ENCODE peak calls at places on chromosomes 13 and 19, in four cellular contexts. One of them, this sample, is unnamed.

GRCh38 chr19:23401086-23401485 is 5.8 kb upstream of the ZNF91 start:
- DNase-seq in A549: no peak
- DNase-seq in AG04449: no peak
- DNase-seq in bronchial epithelial cell: no peak
- DNase-seq in this sample: no peak

GRCh38 chr13:99129050-99129449 is 71.6 kb upstream of the UBAC2 start:
- DNase-seq in bronchial epithelial cell: no peak
- DNase-seq in A549: no peak
- DNase-seq in AG04449: no peak
- DNase-seq in this sample: no peak

GRCh38 chr19:46025825-46026224 is 3.0 kb upstream of the PGLYRP1 start:
- DNase-seq in AG04449: no peak
- DNase-seq in A549: no peak
- DNase-seq in bronchial epithelial cell: no peak
- DNase-seq in this sample: no peak

GRCh38 chr13:95660981-95661581 is 15.9 kb upstream of the DNAJC3 start:
- DNase-seq in bronchial epithelial cell: peak; percentile 54
- DNase-seq in AG04449: no peak
- DNase-seq in A549: peak; percentile 42
- DNase-seq in this sample: no peak

GRCh38 chr19:6971366-6971765 is 49.9 kb downstream of the MBD3L2B start:
- DNase-seq in A549: no peak
- DNase-seq in AG04449: no peak
- DNase-seq in bronchial epithelial cell: peak; percentile 41
- DNase-seq in this sample: no peak

GRCh38 chr19:48255376-48256303 is at the start of gene CARD8:
- DNase-seq in A549: peak; percentile 93
- DNase-seq in bronchial epithelial cell: peak; percentile 77
- DNase-seq in AG04449: no peak
- DNase-seq in this sample: peak; percentile 76

GRCh38 chr13:97223711-97224461 is 1.8 kb downstream of the MBNL2 start:
- DNase-seq in A549: peak; percentile 53
- DNase-seq in AG04449: peak; percentile 84
- DNase-seq in bronchial epithelial cell: peak; percentile 83
- DNase-seq in this sample: peak; percentile 95

GRCh38 chr13:93455881-93456280 is 229.3 kb downstream of the GPC6 start:
- DNase-seq in AG04449: no peak
- DNase-seq in A549: no peak
- DNase-seq in bronchial epithelial cell: no peak
- DNase-seq in this sample: no peak

GRCh38 chr19:15666883-15667282 is 6.0 kb upstream of the CYP4F12 start:
- DNase-seq in bronchial epithelial cell: no peak
- DNase-seq in AG04449: no peak
- DNase-seq in A549: no peak
- DNase-seq in this sample: no peak

GRCh38 chr13:46278474-46278873 is 66.7 kb downstream of the LRRC63 start:
- DNase-seq in bronchial epithelial cell: no peak
- DNase-seq in A549: no peak
- DNase-seq in AG04449: no peak
- DNase-seq in this sample: no peak

GRCh38 chr19:17078920-17079709 is 3.5 kb downstream of the MYO9B start:
- DNase-seq in bronchial epithelial cell: no peak
- DNase-seq in A549: no peak
- DNase-seq in AG04449: no peak
- DNase-seq in this sample: no peak

GRCh38 chr19:44807652-44808462 is 1.0 kb upstream of the BCAM start:
- DNase-seq in AG04449: no peak
- DNase-seq in A549: peak; percentile 74
- DNase-seq in bronchial epithelial cell: peak; percentile 53
- DNase-seq in this sample: no peak

GRCh38 chr13:105573134-105573533 is 962.3 kb downstream of the EFNB2 start:
- DNase-seq in bronchial epithelial cell: peak; percentile 33
- DNase-seq in AG04449: no peak
- DNase-seq in A549: no peak
- DNase-seq in this sample: no peak

GRCh38 chr13:73058741-73059459 is at the start of gene KLF5:
- DNase-seq in bronchial epithelial cell: peak; percentile 94
- DNase-seq in AG04449: peak; percentile 44
- DNase-seq in A549: peak; percentile 97
- DNase-seq in this sample: peak; percentile 81

GRCh38 chr13:73058432-73058740 is 419 bp upstream of the KLF5 start:
- DNase-seq in AG04449: no peak
- DNase-seq in A549: no peak
- DNase-seq in bronchial epithelial cell: no peak
- DNase-seq in this sample: no peak

GRCh38 chr13:73061478-73062275 is 2.9 kb downstream of the KLF5 start:
- DNase-seq in A549: no peak
- DNase-seq in bronchial epithelial cell: peak; percentile 85
- DNase-seq in AG04449: no peak
- DNase-seq in this sample: no peak

GRCh38 chr13:73060251-73061160 is 1.7 kb downstream of the KLF5 start:
- DNase-seq in A549: no peak
- DNase-seq in bronchial epithelial cell: peak; percentile 77
- DNase-seq in AG04449: peak; percentile 17
- DNase-seq in this sample: peak; percentile 27

GRCh38 chr13:73059460-73060250 is 850 bp downstream of the KLF5 start:
- DNase-seq in bronchial epithelial cell: no peak
- DNase-seq in AG04449: no peak
- DNase-seq in A549: no peak
- DNase-seq in this sample: no peak
- TF ChIP-seq CTCF in bronchial epithelial cell: peak; percentile 17
- TF ChIP-seq CTCF in AG04449: peak; percentile 32
- TF ChIP-seq CTCF in A549: peak; percentile 21
- TF ChIP-seq CTCF in this sample: no peak

GRCh38 chr19:29662604-29663404 is 2.5 kb upstream of the PLEKHF1 start:
- DNase-seq in AG04449: peak; percentile 63
- DNase-seq in bronchial epithelial cell: peak; percentile 75
- DNase-seq in A549: peak; percentile 33
- DNase-seq in this sample: peak; percentile 86
- H3K4me3 ChIP-seq in AG04449: peak overlapping the region; percentile 34
- H3K4me3 ChIP-seq in bronchial epithelial cell: no peak overlapping the region
- H3K4me3 ChIP-seq in A549: no peak overlapping the region
- H3K4me3 ChIP-seq in this sample: no peak overlapping the region

GRCh38 chr19:42919757-42920079 is 2.0 kb upstream of the PSG6 start:
- DNase-seq in AG04449: no peak
- DNase-seq in A549: peak; percentile 41
- DNase-seq in bronchial epithelial cell: no peak
- DNase-seq in this sample: no peak
- TF ChIP-seq CTCF in AG04449: no peak
- TF ChIP-seq CTCF in A549: no peak
- TF ChIP-seq CTCF in bronchial epithelial cell: no peak
- TF ChIP-seq CTCF in this sample: no peak

GRCh38 chr13:22238269-22238668 is 567.4 kb downstream of the FGF9 start:
- DNase-seq in AG04449: no peak
- DNase-seq in bronchial epithelial cell: no peak
- DNase-seq in A549: no peak
- DNase-seq in this sample: no peak

GRCh38 chr13:22240716-22241115 is 569.8 kb downstream of the FGF9 start:
- DNase-seq in AG04449: no peak
- DNase-seq in bronchial epithelial cell: no peak
- DNase-seq in A549: no peak
- DNase-seq in this sample: no peak

GRCh38 chr13:22232186-22232585 is 561.3 kb downstream of the FGF9 start:
- DNase-seq in A549: no peak
- DNase-seq in bronchial epithelial cell: no peak
- DNase-seq in AG04449: no peak
- DNase-seq in this sample: no peak

GRCh38 chr13:22235950-22236290 is 565.0 kb downstream of the FGF9 start:
- DNase-seq in AG04449: no peak
- DNase-seq in bronchial epithelial cell: no peak
- DNase-seq in A549: no peak
- DNase-seq in this sample: no peak

GRCh38 chr13:22235285-22235949 is 564.5 kb downstream of the FGF9 start:
- DNase-seq in A549: no peak
- DNase-seq in bronchial epithelial cell: peak; percentile 12
- DNase-seq in AG04449: no peak
- DNase-seq in this sample: no peak
- H3K4me3 ChIP-seq in A549: no peak overlapping the region
- H3K4me3 ChIP-seq in bronchial epithelial cell: no peak overlapping the region
- H3K4me3 ChIP-seq in AG04449: no peak overlapping the region
- H3K4me3 ChIP-seq in this sample: no peak overlapping the region

GRCh38 chr13:31967155-31967554 is 64.4 kb upstream of the FRY start:
- DNase-seq in AG04449: no peak
- DNase-seq in A549: no peak
- DNase-seq in bronchial epithelial cell: no peak
- DNase-seq in this sample: no peak
- TF ChIP-seq CTCF in AG04449: no peak
- TF ChIP-seq CTCF in A549: no peak
- TF ChIP-seq CTCF in bronchial epithelial cell: no peak
- TF ChIP-seq CTCF in this sample: no peak

DNA sequence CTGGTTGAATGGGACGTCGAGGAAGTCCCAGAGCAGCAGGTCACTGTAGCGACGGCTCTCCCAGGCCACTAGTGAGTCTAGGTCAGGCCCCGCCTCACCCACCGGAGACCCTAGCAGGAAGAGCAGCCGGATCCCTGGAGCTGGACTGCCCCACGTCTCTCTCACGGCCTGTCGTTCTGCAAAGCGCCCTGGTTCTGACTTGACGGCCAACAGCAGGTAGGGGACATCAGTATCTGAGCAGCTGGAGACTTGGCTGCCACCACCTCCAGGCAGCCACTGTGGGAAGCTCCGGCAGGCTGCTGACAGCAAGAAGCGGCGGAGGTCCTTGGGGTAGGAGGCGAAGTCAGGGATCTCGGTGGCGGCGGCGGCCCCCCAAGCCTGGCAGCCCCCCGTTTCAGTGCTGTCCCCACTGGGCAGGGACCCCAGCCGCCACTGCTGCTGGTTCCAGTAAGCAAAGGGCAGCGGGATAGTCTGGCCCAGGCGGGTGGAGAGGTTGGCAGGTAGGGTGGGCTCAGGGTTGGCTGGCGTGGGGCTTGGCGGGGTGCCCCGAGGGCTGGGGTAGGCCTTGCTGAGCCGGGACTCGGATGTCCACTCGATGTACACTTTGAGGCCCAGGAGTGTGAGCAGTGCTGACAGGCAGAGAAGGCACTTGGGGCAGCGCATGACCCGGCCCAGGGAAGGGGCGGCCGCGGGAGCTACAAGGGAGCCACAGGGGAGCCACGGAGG is 895 bp downstream of the B3GNT8 start:
- DNase-seq in A549: no peak
- DNase-seq in bronchial epithelial cell: no peak
- DNase-seq in AG04449: no peak
- DNase-seq in this sample: no peak
- H3K4me3 ChIP-seq in A549: no peak overlapping the region
- H3K4me3 ChIP-seq in bronchial epithelial cell: peak overlapping the region; percentile 65
- H3K4me3 ChIP-seq in AG04449: peak overlapping the region; percentile 58
- H3K4me3 ChIP-seq in this sample: no peak overlapping the region

DNA sequence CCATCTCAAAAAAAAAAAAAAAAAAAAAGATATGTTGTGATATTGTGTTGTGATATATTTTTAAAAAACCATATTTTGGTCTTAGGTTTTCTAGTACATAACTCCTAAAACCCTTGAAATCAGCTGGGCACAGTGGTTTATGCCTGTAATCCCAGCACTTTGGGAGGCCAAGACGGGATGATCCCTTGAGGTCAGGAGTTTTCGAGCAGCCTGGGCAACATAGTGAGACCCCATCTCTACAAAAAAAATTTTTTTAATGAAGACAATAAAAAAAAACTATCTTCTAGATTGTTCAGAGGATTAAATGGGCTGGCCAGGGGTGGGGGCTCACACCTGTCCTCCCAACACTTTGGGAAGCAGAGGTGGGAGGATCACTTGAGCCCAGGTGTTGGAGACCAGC is 1.3 kb upstream of the DCAF15 start:
- DNase-seq in A549: no peak
- DNase-seq in bronchial epithelial cell: no peak
- DNase-seq in AG04449: no peak
- DNase-seq in this sample: no peak
- TF ChIP-seq CTCF in A549: no peak
- TF ChIP-seq CTCF in bronchial epithelial cell: no peak
- TF ChIP-seq CTCF in AG04449: no peak
- TF ChIP-seq CTCF in this sample: no peak

GRCh38 chr19:36508325-36508724 is 19.0 kb upstream of the ZNF566 start:
- DNase-seq in A549: no peak
- DNase-seq in bronchial epithelial cell: no peak
- DNase-seq in AG04449: no peak
- DNase-seq in this sample: no peak

GRCh38 chr19:36514012-36514612 is 14.0 kb downstream of the ZNF260 start:
- DNase-seq in bronchial epithelial cell: no peak
- DNase-seq in AG04449: no peak
- DNase-seq in A549: peak; percentile 58
- DNase-seq in this sample: no peak
- H3K4me3 ChIP-seq in bronchial epithelial cell: no peak overlapping the region
- H3K4me3 ChIP-seq in AG04449: no peak overlapping the region
- H3K4me3 ChIP-seq in A549: no peak overlapping the region
- H3K4me3 ChIP-seq in this sample: no peak overlapping the region

GRCh38 chr19:40974633-40975037 is 16.4 kb upstream of the CYP2B6 start:
- DNase-seq in A549: peak; percentile 90
- DNase-seq in AG04449: peak; percentile 5
- DNase-seq in bronchial epithelial cell: peak; percentile 50
- DNase-seq in this sample: peak; percentile 41
- TF ChIP-seq CTCF in A549: peak; percentile 99
- TF ChIP-seq CTCF in AG04449: peak; percentile 79
- TF ChIP-seq CTCF in bronchial epithelial cell: peak; percentile 80
- TF ChIP-seq CTCF in this sample: peak; percentile 85

GRCh38 chr13:27496006-27496405 is 45.6 kb upstream of the MTIF3 start:
- DNase-seq in A549: no peak
- DNase-seq in AG04449: no peak
- DNase-seq in bronchial epithelial cell: no peak
- DNase-seq in this sample: no peak

GRCh38 chr13:27489456-27489855 is 39.1 kb upstream of the MTIF3 start:
- DNase-seq in bronchial epithelial cell: no peak
- DNase-seq in A549: no peak
- DNase-seq in AG04449: no peak
- DNase-seq in this sample: no peak

GRCh38 chr13:27496851-27497250 is 46.5 kb upstream of the MTIF3 start:
- DNase-seq in bronchial epithelial cell: no peak
- DNase-seq in A549: no peak
- DNase-seq in AG04449: no peak
- DNase-seq in this sample: no peak

GRCh38 chr13:27493981-27494380 is 43.6 kb upstream of the MTIF3 start:
- DNase-seq in AG04449: no peak
- DNase-seq in bronchial epithelial cell: no peak
- DNase-seq in A549: no peak
- DNase-seq in this sample: no peak
- H3K4me3 ChIP-seq in AG04449: no peak overlapping the region
- H3K4me3 ChIP-seq in bronchial epithelial cell: no peak overlapping the region
- H3K4me3 ChIP-seq in A549: no peak overlapping the region
- H3K4me3 ChIP-seq in this sample: no peak overlapping the region